ENCODE peak calls at places on chromosomes 7 and 10, in eight cellular contexts. Z is GM23248, F is Peyer's patch, V is aorta, X is neuronal stem cell, Y is uterus, B is prostate gland, R is IMR-90. S is an unnamed sample.
A peak's percentile ranks its signal among the peaks of the same experiment; 100 is the strongest.

GRCh38 chr7:156618078-156618790 is 22.3 kb upstream of the RNF32 start:
- DNase-seq in Z (no peak), F (no peak), V (no peak), X (no peak), Y (no peak), B (no peak), R (no peak), S (no peak)

GRCh38 chr7:148540041-148540738 is 50.4 kb upstream of the C7orf33 start:
- DNase-seq in Z (peak; percentile 85), F (peak; percentile 58), V (peak; percentile 90), X (no peak), Y (peak; percentile 68), B (no peak), R (peak; percentile 59), S (no peak)

GRCh38 chr7:6346581-6346980 is 74.2 kb upstream of the CYTH3 start:
- DNase-seq in Z (no peak), F (no peak), V (no peak), X (no peak), Y (no peak), B (no peak), R (no peak), S (no peak)

GRCh38 chr7:5679047-5679740 is 102.3 kb downstream of the RNF216 start:
- DNase-seq in Z (no peak), F (no peak), V (no peak), X (peak; percentile 31), Y (no peak), B (no peak), R (no peak), S (no peak)

GRCh38 chr10:125061557-125062243 is 98.7 kb downstream of the CTBP2 start:
- DNase-seq in Z (no peak), F (no peak), V (no peak), X (no peak), Y (no peak), B (no peak), R (no peak), S (no peak)

GRCh38 chr7:156059374-156059773 is 247.1 kb upstream of the SHH start:
- DNase-seq in Z (no peak), F (no peak), V (no peak), X (no peak), Y (no peak), B (no peak), R (no peak), S (no peak)

GRCh38 chr7:21140622-21141021 is 287.3 kb upstream of the SP4 start:
- DNase-seq in Z (no peak), F (no peak), V (no peak), X (no peak), Y (no peak), B (peak; percentile 49), R (no peak), S (no peak)

GRCh38 chr10:1230138-1230537 is 174.0 kb downstream of the WDR37 start:
- DNase-seq in Z (no peak), F (no peak), V (no peak), X (no peak), Y (no peak), B (no peak), R (no peak), S (no peak)

GRCh38 chr7:95545007-95545615 is 51.2 kb downstream of the PDK4 start:
- DNase-seq in Z (peak; percentile 81), F (peak; percentile 80), V (peak; percentile 45), X (no peak), Y (peak; percentile 74), B (peak; percentile 77), R (peak; percentile 65), S (no peak)

GRCh38 chr7:27661776-27662489 is 750 bp downstream of the HIBADH start:
- DNase-seq in Z (peak; percentile 62), F (peak; percentile 66), V (peak; percentile 44), X (no peak), Y (peak; percentile 44), B (peak; percentile 31), R (peak; percentile 19), S (peak; percentile 50)

GRCh38 chr10:43340619-43341018 is 30.8 kb upstream of the FXYD4 start:
- DNase-seq in Z (no peak), F (no peak), V (no peak), X (no peak), Y (no peak), B (peak; percentile 56), R (no peak), S (peak; percentile 82)

GRCh38 chr10:26939290-26939956 is 78.7 kb upstream of the ABI1 start:
- DNase-seq in Z (no peak), F (no peak), V (peak; percentile 47), X (no peak), Y (no peak), B (no peak), R (no peak), S (no peak)

GRCh38 chr10:26944261-26944882 is 83.6 kb upstream of the ABI1 start:
- DNase-seq in Z (no peak), F (no peak), V (no peak), X (no peak), Y (no peak), B (no peak), R (no peak), S (no peak)

GRCh38 chr10:26937371-26937770 is 76.6 kb upstream of the ABI1 start:
- DNase-seq in Z (no peak), F (no peak), V (no peak), X (no peak), Y (no peak), B (no peak), R (no peak), S (no peak)

GRCh38 chr10:26938578-26938977 is 77.8 kb upstream of the ABI1 start:
- DNase-seq in Z (no peak), F (no peak), V (no peak), X (no peak), Y (no peak), B (no peak), R (no peak), S (no peak)

DNA sequence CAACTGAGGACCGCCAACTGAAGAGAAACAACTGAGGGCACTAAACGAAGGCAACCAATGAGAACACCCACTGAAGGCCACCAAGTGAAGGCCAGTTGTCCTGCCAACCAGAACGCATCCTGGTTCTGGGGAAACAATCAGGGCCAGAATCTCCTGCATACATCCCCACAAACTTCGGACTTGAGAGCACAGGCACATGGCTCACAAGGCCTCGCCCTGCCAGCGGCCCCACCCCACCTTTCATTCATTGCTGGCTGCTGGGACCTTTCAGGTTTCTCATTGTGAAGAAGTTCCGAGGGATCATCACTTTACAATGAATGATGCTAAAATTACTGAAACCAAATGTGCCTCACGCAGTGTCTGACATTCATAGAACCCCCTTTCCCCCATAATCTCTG is 79.2 kb upstream of the ABI1 start:
- DNase-seq in Z (no peak), F (no peak), V (no peak), X (no peak), Y (no peak), B (no peak), R (no peak), S (no peak)
- H3K4me1 ChIP-seq in Z (no peaks in the 10 kb centered on the region), F (no peaks in the 10 kb centered on the region), V (no peaks in the 10 kb centered on the region), X (no peaks in the 10 kb centered on the region), Y (no peaks in the 10 kb centered on the region), B (no peaks in the 10 kb centered on the region), R (no peaks in the 10 kb centered on the region), S (no peaks in the 10 kb centered on the region)

GRCh38 chr7:99579956-99580777 is 17.9 kb upstream of the TMEM225B start:
- DNase-seq in Z (peak; percentile 59), F (peak; percentile 59), V (no peak), X (peak; percentile 63), Y (peak; percentile 35), B (no peak), R (peak; percentile 23), S (no peak)
- H3K27ac ChIP-seq in Z (no peak overlapping the region), F (no peak overlapping the region), V (no peak overlapping the region), X (peak overlapping the region; percentile 38), Y (peak overlapping the region; percentile 18), B (peak overlapping the region; percentile 46), R (no peak overlapping the region), S (peak overlapping the region; percentile 1)

GRCh38 chr7:104826140-104826539 is 187.9 kb upstream of the KMT2E start:
- DNase-seq in Z (no peak), F (no peak), V (no peak), X (no peak), Y (no peak), B (no peak), R (no peak), S (no peak)

GRCh38 chr7:104823177-104823576 is 190.8 kb upstream of the KMT2E start:
- DNase-seq in Z (no peak), F (no peak), V (no peak), X (no peak), Y (no peak), B (no peak), R (no peak), S (no peak)

GRCh38 chr7:104825099-104825498 is 188.9 kb upstream of the KMT2E start:
- DNase-seq in Z (no peak), F (no peak), V (no peak), X (no peak), Y (no peak), B (no peak), R (no peak), S (no peak)
- H3K4me1 ChIP-seq in Z (no peaks in the 10 kb centered on the region), F (no peaks in the 10 kb centered on the region), V (no peaks in the 10 kb centered on the region), X (peaks cover 3% of the 10 kb centered on the region), Y (no peaks in the 10 kb centered on the region), B (no peaks in the 10 kb centered on the region), R (no peaks in the 10 kb centered on the region), S (no peaks in the 10 kb centered on the region)

DNA sequence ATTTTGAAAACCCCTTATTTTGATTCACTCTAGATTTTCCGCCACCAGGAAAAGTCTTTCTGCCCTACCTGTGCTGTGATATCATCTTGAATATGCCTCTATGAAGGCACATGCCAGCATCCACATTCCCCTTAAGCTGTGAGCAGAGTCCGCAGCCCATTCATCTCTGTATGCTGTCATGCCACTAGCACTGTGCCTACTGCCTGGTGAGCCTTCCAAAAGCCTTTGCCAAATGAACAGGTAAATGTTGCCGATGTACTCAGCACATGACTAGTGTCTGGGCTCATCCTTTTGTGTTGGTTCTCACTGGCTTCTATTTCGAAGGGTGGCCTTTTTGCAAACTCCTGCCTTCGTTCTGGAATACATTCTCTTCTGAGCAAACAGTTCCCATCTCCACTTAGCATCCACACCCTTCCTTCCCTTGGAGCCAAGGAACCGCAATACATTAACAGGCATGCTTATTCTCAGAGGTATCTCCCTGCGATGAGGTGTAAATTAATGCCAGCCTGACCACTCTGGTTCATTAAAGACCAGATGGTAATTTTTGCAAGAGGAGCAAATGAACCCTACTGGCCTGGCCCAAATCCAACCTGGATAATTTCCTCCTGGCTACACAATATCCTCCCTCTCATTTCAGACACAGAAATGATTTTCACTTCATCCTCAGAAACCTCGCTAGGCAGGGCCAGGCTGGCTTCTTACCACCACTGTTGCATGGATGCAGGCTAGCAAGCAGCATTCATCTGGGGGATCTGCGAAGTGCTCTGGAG is 339.7 kb upstream of the NFE2L3 start:
- DNase-seq in Z (no peak), F (no peak), V (no peak), X (no peak), Y (no peak), B (no peak), R (no peak), S (no peak)
- H3K27ac ChIP-seq in Z (no peak overlapping the region), F (no peak overlapping the region), V (no peak overlapping the region), X (no peak overlapping the region), Y (no peak overlapping the region), B (no peak overlapping the region), R (no peak overlapping the region), S (no peak overlapping the region)

DNA sequence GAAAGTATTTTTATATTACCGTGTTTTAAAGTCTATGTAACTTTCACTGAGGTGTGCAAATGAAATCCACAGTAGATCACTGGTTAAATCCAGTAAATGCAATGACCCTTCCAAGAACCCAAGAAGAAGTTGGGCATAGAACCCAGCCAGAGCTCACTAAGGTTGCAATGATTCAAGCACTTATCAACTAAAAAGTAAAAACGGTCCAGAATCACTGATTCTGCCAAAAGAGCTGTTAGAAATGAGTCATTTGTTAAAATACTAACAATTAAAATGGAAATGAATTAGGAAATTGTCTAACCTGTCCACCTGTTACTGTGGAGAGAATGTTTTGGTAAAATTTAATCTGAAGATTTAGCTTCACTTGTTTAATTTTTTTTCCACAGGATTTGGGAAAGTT is 74.4 kb downstream of the ANK3 start:
- DNase-seq in Z (no peak), F (no peak), V (no peak), X (no peak), Y (no peak), B (no peak), R (peak; percentile 17), S (no peak)
- H3K4me1 ChIP-seq in Z (peaks cover 22% of the 10 kb centered on the region), F (no peaks in the 10 kb centered on the region), V (no peaks in the 10 kb centered on the region), X (peaks cover 4% of the 10 kb centered on the region), Y (no peaks in the 10 kb centered on the region), B (no peaks in the 10 kb centered on the region), R (peaks cover 8% of the 10 kb centered on the region), S (no peaks in the 10 kb centered on the region)

S was measured in lower lobe of right lung.